ENCODE peak calls at places on chromosomes 13 and 19, in eight cellular contexts. One of them, this sample, is unnamed.

GRCh38 chr13:113647351-113648217 is 10.4 kb downstream of the ATP4B start:
- DNase-seq in neural progenitor cell: no peak
- DNase-seq in BE2C: peak
- DNase-seq in BJ: no peak
- DNase-seq in fibroblast of lung: peak
- DNase-seq in heart left ventricle: peak
- DNase-seq in transverse colon: peak
- DNase-seq in colonic mucosa: peak
- DNase-seq in this sample: peak

GRCh38 chr19:54252243-54252642 is 4.8 kb downstream of the LILRB5 start:
- DNase-seq in BE2C: no peak
- DNase-seq in transverse colon: no peak
- DNase-seq in colonic mucosa: no peak
- DNase-seq in BJ: no peak
- DNase-seq in fibroblast of lung: no peak
- DNase-seq in neural progenitor cell: no peak
- DNase-seq in heart left ventricle: no peak
- DNase-seq in this sample: no peak

GRCh38 chr19:13934785-13935109 is 3.5 kb downstream of the PODNL1 start:
- DNase-seq in fibroblast of lung: no peak
- DNase-seq in transverse colon: no peak
- DNase-seq in neural progenitor cell: no peak
- DNase-seq in BJ: no peak
- DNase-seq in BE2C: no peak
- DNase-seq in heart left ventricle: no peak
- DNase-seq in colonic mucosa: no peak
- DNase-seq in this sample: no peak

GRCh38 chr19:6801397-6802086 is 29.0 kb downstream of the VAV1 start:
- DNase-seq in BJ: no peak
- DNase-seq in heart left ventricle: peak
- DNase-seq in fibroblast of lung: no peak
- DNase-seq in BE2C: peak
- DNase-seq in neural progenitor cell: no peak
- DNase-seq in colonic mucosa: peak
- DNase-seq in transverse colon: peak
- DNase-seq in this sample: no peak

GRCh38 chr19:34577531-34578101 is 96.1 kb downstream of the WTIP start:
- DNase-seq in BE2C: no peak
- DNase-seq in BJ: no peak
- DNase-seq in transverse colon: no peak
- DNase-seq in heart left ventricle: no peak
- DNase-seq in fibroblast of lung: no peak
- DNase-seq in neural progenitor cell: peak
- DNase-seq in colonic mucosa: no peak
- DNase-seq in this sample: no peak

GRCh38 chr13:55160911-55161310 is 1979.8 kb upstream of the PRR20A start:
- DNase-seq in BJ: no peak
- DNase-seq in colonic mucosa: no peak
- DNase-seq in neural progenitor cell: no peak
- DNase-seq in BE2C: no peak
- DNase-seq in heart left ventricle: no peak
- DNase-seq in fibroblast of lung: no peak
- DNase-seq in transverse colon: no peak
- DNase-seq in this sample: no peak

GRCh38 chr13:23993439-23993980 is 96.2 kb upstream of the C1QTNF9B start:
- DNase-seq in fibroblast of lung: no peak
- DNase-seq in transverse colon: no peak
- DNase-seq in heart left ventricle: no peak
- DNase-seq in BE2C: no peak
- DNase-seq in neural progenitor cell: no peak
- DNase-seq in colonic mucosa: no peak
- DNase-seq in BJ: no peak
- DNase-seq in this sample: no peak

GRCh38 chr13:23140492-23140891 is 40.3 kb upstream of the SGCG start:
- DNase-seq in BJ: no peak
- DNase-seq in neural progenitor cell: no peak
- DNase-seq in colonic mucosa: no peak
- DNase-seq in fibroblast of lung: peak
- DNase-seq in transverse colon: no peak
- DNase-seq in BE2C: no peak
- DNase-seq in heart left ventricle: no peak
- DNase-seq in this sample: no peak

GRCh38 chr13:113532156-113532806 is 41.8 kb upstream of the DCUN1D2 start:
- DNase-seq in BJ: no peak
- DNase-seq in transverse colon: no peak
- DNase-seq in BE2C: peak
- DNase-seq in heart left ventricle: no peak
- DNase-seq in colonic mucosa: no peak
- DNase-seq in fibroblast of lung: no peak
- DNase-seq in neural progenitor cell: no peak
- DNase-seq in this sample: no peak

GRCh38 chr19:46718157-46718933 is 1.4 kb upstream of the PRKD2 start:
- DNase-seq in transverse colon: peak
- DNase-seq in neural progenitor cell: peak
- DNase-seq in BE2C: no peak
- DNase-seq in fibroblast of lung: no peak
- DNase-seq in heart left ventricle: peak
- DNase-seq in BJ: no peak
- DNase-seq in colonic mucosa: peak
- DNase-seq in this sample: no peak

GRCh38 chr13:97122381-97122996 is 99.6 kb upstream of the MBNL2 start:
- DNase-seq in colonic mucosa: no peak
- DNase-seq in BJ: no peak
- DNase-seq in neural progenitor cell: no peak
- DNase-seq in transverse colon: no peak
- DNase-seq in fibroblast of lung: peak
- DNase-seq in heart left ventricle: no peak
- DNase-seq in BE2C: no peak
- DNase-seq in this sample: no peak

GRCh38 chr19:10316229-10317044 is 622 bp upstream of the FDX2 start:
- DNase-seq in colonic mucosa: peak
- DNase-seq in heart left ventricle: no peak
- DNase-seq in fibroblast of lung: no peak
- DNase-seq in BJ: no peak
- DNase-seq in neural progenitor cell: no peak
- DNase-seq in transverse colon: no peak
- DNase-seq in BE2C: peak
- DNase-seq in this sample: no peak

GRCh38 chr19:54364775-54365257 is at the start of gene LAIR1:
- DNase-seq in colonic mucosa: no peak
- DNase-seq in heart left ventricle: peak
- DNase-seq in fibroblast of lung: no peak
- DNase-seq in neural progenitor cell: no peak
- DNase-seq in BJ: no peak
- DNase-seq in transverse colon: peak
- DNase-seq in BE2C: no peak
- DNase-seq in this sample: no peak

GRCh38 chr13:78054152-78054551 is 135.5 kb upstream of the EDNRB start:
- DNase-seq in colonic mucosa: no peak
- DNase-seq in heart left ventricle: no peak
- DNase-seq in transverse colon: no peak
- DNase-seq in neural progenitor cell: no peak
- DNase-seq in BJ: no peak
- DNase-seq in BE2C: no peak
- DNase-seq in fibroblast of lung: peak
- DNase-seq in this sample: no peak

GRCh38 chr19:7994114-7994513 is 11.3 kb downstream of the ELAVL1 start:
- DNase-seq in BJ: no peak
- DNase-seq in BE2C: no peak
- DNase-seq in fibroblast of lung: no peak
- DNase-seq in colonic mucosa: no peak
- DNase-seq in heart left ventricle: no peak
- DNase-seq in transverse colon: no peak
- DNase-seq in neural progenitor cell: no peak
- DNase-seq in this sample: no peak

DNA sequence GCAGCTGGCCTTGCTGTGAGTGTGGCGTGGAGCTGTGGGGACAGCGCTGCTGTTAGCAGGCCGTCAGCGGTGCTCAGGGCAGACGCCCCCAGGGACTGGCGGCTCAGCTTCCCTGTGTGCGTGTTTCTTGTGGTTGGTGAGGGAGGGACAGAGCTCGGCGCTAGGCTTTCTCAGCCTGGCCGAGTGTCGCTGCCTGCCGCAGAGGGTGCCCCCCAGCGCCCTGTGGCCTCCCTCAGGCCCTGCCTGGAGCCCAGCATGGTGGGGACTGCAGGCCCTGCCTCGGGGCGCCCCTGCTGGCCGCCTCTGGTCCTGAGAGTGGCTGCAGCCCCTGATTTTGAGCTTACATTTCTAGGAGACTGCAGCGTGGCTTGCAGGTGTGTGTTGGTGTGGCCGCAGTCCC is 35.5 kb downstream of the DOT1L start:
- DNase-seq in fibroblast of lung: no peak
- DNase-seq in colonic mucosa: no peak
- DNase-seq in heart left ventricle: no peak
- DNase-seq in transverse colon: no peak
- DNase-seq in neural progenitor cell: peak
- DNase-seq in BJ: no peak
- DNase-seq in BE2C: peak
- DNase-seq in this sample: no peak
- TF ChIP-seq CTCF in fibroblast of lung: no peak
- TF ChIP-seq CTCF in colonic mucosa: no peak
- TF ChIP-seq CTCF in heart left ventricle: peak
- TF ChIP-seq CTCF in transverse colon: no peak
- TF ChIP-seq CTCF in neural progenitor cell: peak
- TF ChIP-seq CTCF in BJ: peak
- TF ChIP-seq CTCF in BE2C: peak
- TF ChIP-seq CTCF in this sample: peak

GRCh38 chr13:50236898-50237318 is 221.7 kb downstream of the KCNRG start:
- DNase-seq in neural progenitor cell: no peak
- DNase-seq in fibroblast of lung: no peak
- DNase-seq in transverse colon: no peak
- DNase-seq in BJ: no peak
- DNase-seq in BE2C: no peak
- DNase-seq in heart left ventricle: no peak
- DNase-seq in colonic mucosa: no peak
- DNase-seq in this sample: no peak
- H3K4me3 ChIP-seq in neural progenitor cell: no peak
- H3K4me3 ChIP-seq in fibroblast of lung: no peak
- H3K4me3 ChIP-seq in transverse colon: no peak
- H3K4me3 ChIP-seq in BJ: no peak
- H3K4me3 ChIP-seq in BE2C: no peak
- H3K4me3 ChIP-seq in heart left ventricle: no peak
- H3K4me3 ChIP-seq in colonic mucosa: no peak
- H3K4me3 ChIP-seq in this sample: no peak

GRCh38 chr19:397941-398706 is 10.8 kb downstream of the C2CD4C start:
- DNase-seq in heart left ventricle: peak
- DNase-seq in colonic mucosa: no peak
- DNase-seq in BE2C: no peak
- DNase-seq in BJ: no peak
- DNase-seq in fibroblast of lung: no peak
- DNase-seq in neural progenitor cell: no peak
- DNase-seq in transverse colon: no peak
- DNase-seq in this sample: no peak

GRCh38 chr19:399370-399769 is 9.6 kb downstream of the C2CD4C start:
- DNase-seq in BJ: no peak
- DNase-seq in fibroblast of lung: no peak
- DNase-seq in transverse colon: no peak
- DNase-seq in neural progenitor cell: no peak
- DNase-seq in BE2C: no peak
- DNase-seq in heart left ventricle: peak
- DNase-seq in colonic mucosa: no peak
- DNase-seq in this sample: no peak

GRCh38 chr19:398719-399118 is 10.2 kb downstream of the C2CD4C start:
- DNase-seq in heart left ventricle: peak
- DNase-seq in fibroblast of lung: no peak
- DNase-seq in colonic mucosa: no peak
- DNase-seq in transverse colon: no peak
- DNase-seq in BE2C: no peak
- DNase-seq in neural progenitor cell: no peak
- DNase-seq in BJ: no peak
- DNase-seq in this sample: no peak

GRCh38 chr19:395467-395866 is 13.5 kb downstream of the C2CD4C start:
- DNase-seq in BJ: no peak
- DNase-seq in BE2C: no peak
- DNase-seq in transverse colon: no peak
- DNase-seq in colonic mucosa: no peak
- DNase-seq in neural progenitor cell: no peak
- DNase-seq in heart left ventricle: no peak
- DNase-seq in fibroblast of lung: no peak
- DNase-seq in this sample: no peak

GRCh38 chr19:397321-397720 is 11.6 kb downstream of the C2CD4C start:
- DNase-seq in colonic mucosa: no peak
- DNase-seq in fibroblast of lung: no peak
- DNase-seq in heart left ventricle: peak
- DNase-seq in neural progenitor cell: no peak
- DNase-seq in BJ: no peak
- DNase-seq in BE2C: no peak
- DNase-seq in transverse colon: no peak
- DNase-seq in this sample: no peak
- TF ChIP-seq CTCF in colonic mucosa: no peak
- TF ChIP-seq CTCF in fibroblast of lung: no peak
- TF ChIP-seq CTCF in heart left ventricle: no peak
- TF ChIP-seq CTCF in neural progenitor cell: no peak
- TF ChIP-seq CTCF in BJ: no peak
- TF ChIP-seq CTCF in BE2C: no peak
- TF ChIP-seq CTCF in transverse colon: no peak
- TF ChIP-seq CTCF in this sample: no peak

GRCh38 chr13:36344173-36344572 is 2.0 kb downstream of the SPART start:
- DNase-seq in fibroblast of lung: peak
- DNase-seq in BJ: no peak
- DNase-seq in heart left ventricle: no peak
- DNase-seq in BE2C: no peak
- DNase-seq in neural progenitor cell: no peak
- DNase-seq in colonic mucosa: no peak
- DNase-seq in transverse colon: peak
- DNase-seq in this sample: no peak

GRCh38 chr13:36345438-36346221 is 564 bp downstream of the SPART start:
- DNase-seq in colonic mucosa: peak
- DNase-seq in BE2C: peak
- DNase-seq in fibroblast of lung: peak
- DNase-seq in heart left ventricle: peak
- DNase-seq in BJ: peak
- DNase-seq in transverse colon: peak
- DNase-seq in neural progenitor cell: peak
- DNase-seq in this sample: no peak

GRCh38 chr13:36344886-36345437 is 1.2 kb downstream of the SPART start:
- DNase-seq in fibroblast of lung: no peak
- DNase-seq in transverse colon: no peak
- DNase-seq in neural progenitor cell: peak
- DNase-seq in colonic mucosa: no peak
- DNase-seq in BE2C: no peak
- DNase-seq in heart left ventricle: no peak
- DNase-seq in BJ: no peak
- DNase-seq in this sample: no peak

GRCh38 chr13:36341718-36342117 is 4.5 kb downstream of the SPART start:
- DNase-seq in fibroblast of lung: peak
- DNase-seq in colonic mucosa: no peak
- DNase-seq in BE2C: no peak
- DNase-seq in neural progenitor cell: no peak
- DNase-seq in heart left ventricle: no peak
- DNase-seq in BJ: no peak
- DNase-seq in transverse colon: no peak
- DNase-seq in this sample: no peak

DNA sequence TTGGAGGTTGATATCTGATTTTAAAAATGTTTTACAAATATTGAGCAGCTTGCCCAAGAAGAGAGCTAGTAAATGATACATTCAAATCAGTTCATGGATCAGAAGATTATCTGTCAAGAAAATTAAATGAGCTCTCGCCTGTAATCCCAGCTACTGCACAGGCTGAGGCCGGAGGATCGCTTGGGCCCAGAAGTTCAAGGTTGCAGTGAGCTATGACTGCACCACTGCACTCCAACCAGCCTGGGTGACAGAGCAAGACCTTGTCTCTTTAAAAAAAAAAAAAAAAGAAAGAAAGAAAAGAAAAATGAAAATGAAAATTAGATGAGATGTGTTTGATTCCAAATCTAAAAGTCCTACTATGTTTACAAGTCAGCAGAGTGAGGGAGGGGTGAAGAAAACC is 2.4 kb downstream of the SPART start:
- DNase-seq in BE2C: no peak
- DNase-seq in BJ: no peak
- DNase-seq in fibroblast of lung: no peak
- DNase-seq in transverse colon: no peak
- DNase-seq in colonic mucosa: no peak
- DNase-seq in neural progenitor cell: no peak
- DNase-seq in heart left ventricle: no peak
- DNase-seq in this sample: no peak
- H3K4me3 ChIP-seq in BE2C: no peak
- H3K4me3 ChIP-seq in BJ: no peak
- H3K4me3 ChIP-seq in fibroblast of lung: no peak
- H3K4me3 ChIP-seq in transverse colon: no peak
- H3K4me3 ChIP-seq in colonic mucosa: no peak
- H3K4me3 ChIP-seq in neural progenitor cell: no peak
- H3K4me3 ChIP-seq in heart left ventricle: no peak
- H3K4me3 ChIP-seq in this sample: peak